ENCODE peak calls at places on chromosomes 4 and X, in nine cellular contexts. N is activated CD4-positive, alpha-beta T cell treated with anti-CD3 and anti-CD28 coated beads, Interleukin-2, amount 50 U/mL, for 1 hour; A is activated CD4-positive, alpha-beta memory T cell treated with anti-CD3 and anti-CD28 coated beads, Interleukin-2, amount 10 ng/mL, durations not matched to agents 7 days and 5 days; Q is GM19239; K is T-helper 2 cell; H is stimulated activated CD4-positive, alpha-beta T cell treated with anti-CD3 and anti-CD28 coated beads, Interleukin-15, amount 100 ng/mL, for 1 hour; W is NAMALWA; F is putamen; Z is WERI-Rb-1. X is an unnamed sample.
A peak's percentile ranks its signal among the peaks of the same experiment; 100 is the strongest.

GRCh38 chr4:2259036-2259540 is 2.8 kb downstream of the MXD4 start:
- DNase-seq in Z (no peak), W (no peak), H (no peak), A (no peak), Q (no peak), K (no peak), N (no peak), F (no peak), X (no peak)

GRCh38 chr4:138445098-138445497 is 202.9 kb upstream of the SLC7A11 start:
- DNase-seq in H (no peak), A (no peak), W (no peak), Z (no peak), F (no peak), K (no peak), Q (no peak), N (no peak), X (peak; percentile 78)

GRCh38 chr4:153067376-153067775 is 131.3 kb downstream of the FHDC1 start:
- DNase-seq in Q (no peak), F (no peak), W (no peak), K (no peak), H (no peak), Z (no peak), A (no peak), N (no peak), X (peak; percentile 50)

GRCh38 chrX:119181491-119181890 is 53.9 kb upstream of the KIAA1210 start:
- DNase-seq in H (no peak), K (no peak), F (no peak), N (no peak), Z (no peak), W (no peak), A (no peak), Q (no peak), X (no peak)

GRCh38 chr4:175671491-175671934 is 140.6 kb downstream of the GPM6A start:
- DNase-seq in N (no peak), K (no peak), A (no peak), H (no peak), Q (no peak), Z (no peak), W (peak; percentile 75), F (peak; percentile 78), X (no peak)

GRCh38 chrX:17737707-17738001 is 361 bp downstream of the SCML1 start:
- DNase-seq in N (peak; percentile 18), K (no peak), W (no peak), A (no peak), F (no peak), Z (no peak), Q (no peak), H (peak; percentile 8), X (no peak)

GRCh38 chr4:29309050-29309449 is 1411.1 kb upstream of the PCDH7 start:
- DNase-seq in W (no peak), N (no peak), Z (no peak), K (no peak), A (no peak), Q (no peak), H (no peak), F (no peak), X (peak; percentile 29)

GRCh38 chr4:53009824-53010223 is 147.7 kb downstream of the RASL11B start:
- DNase-seq in H (no peak), A (no peak), Z (no peak), F (no peak), N (no peak), K (peak; percentile 45), Q (no peak), W (no peak), X (no peak)